ENCODE peak calls at places on chromosomes 11 and 22, in five cellular contexts. X, S, A, Y and R are unnamed samples.

GRCh38 chr11:13098067-13098466 is 89.0 kb downstream of the RASSF10 start:
- DNase-seq in X (no peak), S (no peak), A (no peak), Y (no peak), R (no peak)

GRCh38 chr11:98069861-98070260 is 950.9 kb upstream of the CNTN5 start:
- DNase-seq in X (no peak), S (no peak), A (no peak), Y (no peak), R (no peak)

GRCh38 chr11:95147364-95147905 is 57.8 kb downstream of the ENDOD1 start:
- DNase-seq in X (peak), S (no peak), A (peak), Y (no peak), R (no peak)

GRCh38 chr11:49505231-49505630 is 296.8 kb upstream of the FOLH1 start:
- DNase-seq in X (no peak), S (no peak), A (no peak), Y (no peak), R (no peak)

GRCh38 chr11:62853279-62853965 is 14.0 kb upstream of the WDR74 start:
- DNase-seq in X (no peak), S (no peak), A (no peak), Y (no peak), R (no peak)

GRCh38 chr11:125460275-125460674 is 35.8 kb downstream of the FEZ1 start:
- DNase-seq in X (no peak), S (no peak), A (no peak), Y (no peak), R (no peak)

GRCh38 chr22:35275580-35275979 is 18.3 kb downstream of the HMGXB4 start:
- DNase-seq in X (no peak), S (no peak), A (peak), Y (no peak), R (no peak)

GRCh38 chr22:47019012-47019790 is 256.8 kb downstream of the TBC1D22A start:
- DNase-seq in X (no peak), S (no peak), A (no peak), Y (no peak), R (no peak)

GRCh38 chr11:75014129-75014528 is 25.4 kb downstream of the NEU3 start:
- DNase-seq in X (no peak), S (no peak), A (peak), Y (no peak), R (no peak)

GRCh38 chr11:95699631-95700470 is 89.7 kb downstream of the FAM76B start:
- DNase-seq in X (no peak), S (no peak), A (peak), Y (no peak), R (no peak)

GRCh38 chr22:37930270-37930951 is 23.0 kb downstream of the C22orf23 start:
- DNase-seq in X (peak), S (no peak), A (peak), Y (no peak), R (no peak)
- TF ChIP-seq CTCF in X (peak), S (peak), A (peak), Y (peak), R (peak)

GRCh38 chr22:31820655-31821054 is 66.8 kb downstream of the DEPDC5 start:
- DNase-seq in X (no peak), S (no peak), A (no peak), Y (no peak), R (no peak)
- TF ChIP-seq CTCF in X (no peak), S (no peak), A (no peak), Y (no peak), R (no peak)

DNA sequence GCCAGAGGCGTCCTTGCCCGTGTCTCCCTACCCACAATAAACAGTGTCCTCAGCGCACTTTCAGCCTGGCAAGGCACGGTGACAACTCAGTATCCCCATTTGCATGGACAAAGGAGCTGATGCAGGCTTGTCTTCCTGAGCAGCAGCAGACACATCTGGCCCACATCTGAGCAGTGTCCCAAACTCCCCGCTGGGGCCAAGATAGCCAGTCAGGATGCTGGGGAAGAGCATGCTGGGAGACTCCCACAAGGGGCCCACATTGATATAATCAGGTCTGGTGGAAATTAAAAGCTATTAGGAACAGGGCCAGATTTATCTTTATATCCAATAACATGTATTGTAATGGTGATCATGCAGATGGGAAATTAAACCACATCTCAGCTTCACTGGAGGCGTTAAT is 24.7 kb downstream of the DSCAML1 start:
- DNase-seq in X (no peak), S (no peak), A (no peak), Y (no peak), R (no peak)
- TF ChIP-seq CTCF in X (no peak), S (no peak), A (no peak), Y (no peak), R (no peak)

GRCh38 chr22:20857247-20857643 is 1.4 kb downstream of the PI4KA start:
- DNase-seq in X (no peak), S (no peak), A (no peak), Y (no peak), R (no peak)

GRCh38 chr22:20853236-20853660 is 5.4 kb downstream of the PI4KA start:
- DNase-seq in X (no peak), S (no peak), A (no peak), Y (no peak), R (no peak)

GRCh38 chr22:20857838-20858614 is 585 bp downstream of the PI4KA start:
- DNase-seq in X (peak), S (peak), A (peak), Y (peak), R (peak)

GRCh38 chr22:20847318-20847822 is 11.2 kb downstream of the PI4KA start:
- DNase-seq in X (no peak), S (no peak), A (no peak), Y (no peak), R (no peak)

DNA sequence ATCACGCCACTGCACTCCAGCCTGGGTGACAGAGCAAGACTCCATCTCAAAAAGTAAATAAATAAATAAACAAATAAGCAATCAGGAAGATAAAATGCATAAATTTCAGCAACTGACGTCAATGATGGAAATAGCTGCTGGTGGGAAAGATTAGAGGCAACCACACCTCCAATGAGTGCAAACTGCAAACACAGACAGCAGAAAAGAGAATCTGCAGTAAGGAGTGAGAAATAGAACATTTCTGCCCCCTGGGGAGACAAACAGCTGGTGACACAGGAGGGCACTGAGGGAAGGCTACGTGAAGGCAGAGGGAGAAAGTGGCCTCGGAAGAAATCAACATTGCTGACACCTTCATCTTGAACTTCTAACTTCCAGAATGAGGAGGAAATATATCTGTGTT is 6.5 kb downstream of the PI4KA start:
- DNase-seq in X (no peak), S (no peak), A (no peak), Y (no peak), R (no peak)
- TF ChIP-seq CTCF in X (no peak), S (no peak), A (no peak), Y (peak), R (no peak)